ENCODE peak calls at places on chromosome 13, in six cellular contexts. T, J, M, X, E and S are unnamed samples.
A peak's percentile ranks its signal among the peaks of the same experiment; 100 is the strongest.

GRCh38 chr13:37075164-37075563 is 15.7 kb upstream of the SUPT20H start:
- DNase-seq in T (no peak), M (no peak), J (no peak), X (no peak), E (no peak), S (no peak)

GRCh38 chr13:41463823-41464602 is 6.7 kb downstream of the RGCC start:
- DNase-seq in J (no peak), X (no peak), E (no peak), T (no peak), M (no peak), S (no peak)

GRCh38 chr13:27639186-27639585 is 17.5 kb downstream of the POLR1D start:
- DNase-seq in E (no peak), T (no peak), J (no peak), M (no peak), X (no peak), S (no peak)

GRCh38 chr13:37667631-37668161 is 69.1 kb upstream of the POSTN start:
- DNase-seq in E (no peak), J (no peak), M (no peak), X (no peak), T (no peak), S (no peak)

GRCh38 chr13:81874681-81875661 is 1534.0 kb upstream of the SPRY2 start:
- DNase-seq in J (no peak), M (no peak), T (no peak), X (no peak), E (no peak), S (no peak)

GRCh38 chr13:27622102-27622820 is 569 bp downstream of the POLR1D start:
- DNase-seq in T (no peak), X (no peak), J (no peak), M (no peak), E (peak; percentile 49), S (no peak)

GRCh38 chr13:86002921-86003488 is 203.8 kb upstream of the SLITRK6 start:
- DNase-seq in E (no peak), X (no peak), J (no peak), T (no peak), M (no peak), S (no peak)

GRCh38 chr13:64074989-64075474 is 2659.4 kb upstream of the PCDH20 start:
- DNase-seq in X (no peak), J (no peak), T (peak; percentile 6), E (no peak), M (no peak), S (no peak)

GRCh38 chr13:65540064-65540635 is 1690.0 kb downstream of the PCDH9 start:
- DNase-seq in J (no peak), X (no peak), M (no peak), E (no peak), T (peak; percentile 18), S (peak; percentile 5)